ENCODE peak calls at places on chromosomes 11 and 22, in four cellular contexts. E is GM20000, N is astrocyte of the cerebellum, P is cardiac fibroblast. F is an unnamed sample.

GRCh38 chr11:124839051-124839971 is 25.9 kb upstream of the ROBO3 start:
- DNase-seq in E (no peak), N (no peak), P (no peak), F (peak; percentile 23)

GRCh38 chr22:35191412-35191811 is 65.9 kb upstream of the HMGXB4 start:
- DNase-seq in E (no peak), N (peak; percentile 9), P (peak; percentile 33), F (no peak)

GRCh38 chr11:122077459-122077858 is 38.6 kb downstream of the BLID start:
- DNase-seq in E (no peak), N (no peak), P (no peak), F (no peak)

GRCh38 chr11:130323452-130324448 is 9.0 kb upstream of the ZBTB44 start:
- DNase-seq in E (no peak), N (no peak), P (no peak), F (no peak)

GRCh38 chr11:57325735-57326048 is 940 bp upstream of the TNKS1BP1 start:
- DNase-seq in E (no peak), N (no peak), P (peak; percentile 71), F (no peak)

GRCh38 chr22:28930357-28931007 is 47.1 kb downstream of the ZNRF3 start:
- DNase-seq in E (no peak), N (no peak), P (peak; percentile 52), F (no peak)

GRCh38 chr11:94329501-94329900 is 25.1 kb downstream of the IZUMO1R start:
- DNase-seq in E (no peak), N (no peak), P (no peak), F (no peak)

GRCh38 chr11:79076526-79077115 is 364.2 kb downstream of the TENM4 start:
- DNase-seq in E (peak; percentile 46), N (no peak), P (peak; percentile 57), F (no peak)

GRCh38 chr11:288328-289144 is at the start of gene PGGHG:
- DNase-seq in E (peak; percentile 97), N (no peak), P (peak; percentile 46), F (peak; percentile 78)

GRCh38 chr22:17734197-17734596 is 40.1 kb downstream of the BID start:
- DNase-seq in E (no peak), N (no peak), P (peak; percentile 36), F (no peak)

GRCh38 chr11:116173506-116173905 is 599.3 kb downstream of the BUD13 start:
- DNase-seq in E (no peak), N (no peak), P (no peak), F (no peak)

GRCh38 chr22:46430961-46431838 is 95.7 kb downstream of the TRMU start:
- DNase-seq in E (no peak), N (no peak), P (no peak), F (no peak)

GRCh38 chr11:95924414-95924760 is 480 bp upstream of the MTMR2 start:
- DNase-seq in E (no peak), N (peak; percentile 18), P (peak; percentile 64), F (no peak)

GRCh38 chr11:95931916-95932315 is 8.0 kb upstream of the MTMR2 start:
- DNase-seq in E (no peak), N (no peak), P (no peak), F (no peak)

GRCh38 chr11:96134622-96135021 is 208.4 kb downstream of the MAML2 start:
- DNase-seq in E (no peak), N (no peak), P (peak; percentile 42), F (no peak)

GRCh38 chr22:28514314-28514713 is 165.3 kb downstream of the TTC28 start:
- DNase-seq in E (no peak), N (no peak), P (peak; percentile 25), F (no peak)

GRCh38 chr11:117217141-117217609 is 14.7 kb downstream of the PCSK7 start:
- DNase-seq in E (no peak), N (no peak), P (peak; percentile 98), F (no peak)

GRCh38 chr11:75107187-75107586 is 10.5 kb upstream of the OR2AT4 start:
- DNase-seq in E (no peak), N (no peak), P (peak; percentile 12), F (no peak)

GRCh38 chr11:30741039-30741550 is 154.9 kb upstream of the MPPED2 start:
- DNase-seq in E (no peak), N (no peak), P (peak; percentile 43), F (no peak)

DNA sequence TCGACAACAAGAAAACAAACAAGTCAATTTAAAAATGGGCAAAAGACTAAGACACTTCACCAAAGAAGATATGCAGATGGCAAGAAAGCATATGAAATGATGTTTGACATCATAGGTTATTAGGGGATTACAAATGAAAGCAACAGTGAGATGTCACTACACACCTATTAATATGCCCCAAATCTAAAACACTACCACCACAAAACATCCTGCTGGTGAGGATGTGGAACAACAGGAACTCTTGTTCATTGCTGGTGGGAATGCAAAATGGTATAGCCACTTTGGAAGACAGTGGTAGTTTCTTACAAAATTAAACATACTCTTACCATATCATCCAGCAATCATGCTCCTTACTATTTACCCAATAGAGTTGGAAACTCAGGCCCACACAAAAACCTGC is 29.0 kb downstream of the PRRG4 start:
- DNase-seq in E (no peak), N (no peak), P (no peak), F (no peak)
- TF ChIP-seq CTCF in E (no peak), N (peak; percentile 20), P (peak; percentile 20), F (no peak)

DNA sequence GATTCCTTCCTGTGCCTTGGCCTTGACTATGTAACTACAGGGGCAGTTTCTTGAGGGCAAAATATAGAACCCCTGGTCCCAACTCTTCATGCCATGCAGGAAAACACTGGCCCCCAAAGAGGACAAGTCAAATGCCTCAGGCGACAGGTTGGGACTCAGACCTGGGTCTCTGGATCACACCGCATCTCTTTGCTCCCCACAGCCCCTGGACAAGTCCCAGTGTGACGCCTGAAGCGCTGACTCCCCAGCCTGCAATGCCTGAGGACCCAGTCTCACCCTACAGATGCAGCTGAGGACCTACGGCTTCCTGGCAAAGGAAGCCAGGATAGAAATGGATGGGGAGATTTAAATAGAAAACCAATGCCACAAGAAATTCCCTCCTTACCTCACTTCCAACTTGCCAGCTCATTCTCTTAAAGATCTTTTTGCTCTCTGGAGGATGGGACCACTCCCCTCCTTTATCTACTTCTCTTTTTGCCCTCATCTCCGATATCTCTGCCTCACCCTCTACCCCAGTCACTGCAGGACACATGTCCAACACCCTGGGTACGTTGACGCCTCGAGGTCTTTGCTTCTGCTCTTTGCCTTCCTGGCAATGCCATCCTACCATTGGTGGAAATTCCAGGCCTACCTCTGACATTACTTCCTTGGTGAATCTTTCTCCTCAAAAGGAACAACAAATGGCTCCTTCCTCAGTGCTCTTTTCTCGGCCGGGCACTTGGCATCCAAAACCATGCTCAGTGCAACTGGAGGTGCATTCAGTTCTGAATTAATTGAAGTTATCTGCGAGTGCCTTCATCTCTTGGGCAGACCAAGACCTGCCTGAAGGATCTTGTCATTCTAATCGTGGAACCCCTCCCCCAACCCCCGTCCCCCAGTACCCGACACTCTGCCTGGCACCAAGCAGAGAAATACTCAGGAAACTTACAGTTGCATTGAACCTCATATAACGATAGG is 2.0 kb upstream of the PRDM11 start:
- DNase-seq in E (no peak), N (no peak), P (no peak), F (no peak)
- TF ChIP-seq CTCF in E (no peak), N (no peak), P (no peak), F (no peak)

GRCh38 chr11:17561466-17562001 is 14.5 kb downstream of the OTOG start:
- DNase-seq in E (no peak), N (no peak), P (no peak), F (no peak)

GRCh38 chr11:17561111-17561415 is 14.0 kb downstream of the OTOG start:
- DNase-seq in E (no peak), N (no peak), P (no peak), F (no peak)

GRCh38 chr11:17563248-17563647 is 16.2 kb downstream of the OTOG start:
- DNase-seq in E (no peak), N (no peak), P (no peak), F (peak; percentile 4)

GRCh38 chr11:17563961-17564686 is 17.1 kb downstream of the OTOG start:
- DNase-seq in E (no peak), N (no peak), P (no peak), F (peak; percentile 3)

DNA sequence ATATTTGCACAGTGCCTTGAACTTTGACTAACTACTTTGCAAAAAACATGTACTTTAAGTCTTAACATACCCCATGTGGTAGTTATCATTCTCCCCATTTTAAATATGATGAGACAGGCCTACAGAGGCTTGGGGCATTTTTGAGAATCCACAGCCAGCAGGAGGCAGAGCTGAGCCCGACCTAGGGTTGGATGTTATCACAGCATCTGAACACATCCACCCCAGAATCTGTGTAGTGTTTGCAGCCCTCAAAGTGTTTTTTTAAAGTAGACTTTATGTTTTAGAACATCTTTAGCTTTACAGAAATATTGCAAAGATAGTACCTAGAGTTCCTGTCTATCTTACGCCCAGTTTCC is 17.6 kb downstream of the OTOG start:
- DNase-seq in E (no peak), N (no peak), P (no peak), F (no peak)
- TF ChIP-seq CTCF in E (no peak), N (peak; percentile 36), P (peak; percentile 23), F (no peak)

GRCh38 chr11:112694813-112695212 is 266.4 kb upstream of the NCAM1 start:
- DNase-seq in E (no peak), N (no peak), P (peak; percentile 3), F (no peak)
- TF ChIP-seq CTCF in E (no peak), N (no peak), P (no peak), F (no peak)

GRCh38 chr11:109426442-109426841 is 4.5 kb downstream of the C11orf87 start:
- DNase-seq in E (peak; percentile 8), N (no peak), P (peak; percentile 3), F (no peak)
- TF ChIP-seq CTCF in E (no peak), N (peak; percentile 33), P (peak; percentile 41), F (no peak)

F was measured in activated B cell treated with CpG ODN at 0.5 μM for 24 hours.